ENCODE peak calls at places on chromosome 16, in nine cellular contexts. R is CD8-positive, alpha-beta memory T cell; N is posterior cingulate gyrus; W is stimulated activated CD4-positive, alpha-beta T cell treated with anti-CD3 and anti-CD28 coated beads, Interleukin-12 subunit alpha, Interleukin-12 subunit beta, amount 100 ng/mL, for 24 hours; A is C1 segment of cervical spinal cord; F is astrocyte of the hippocampus; B is AG10803; Q is AML-193; E is stimulated activated CD8-positive, alpha-beta memory T cell treated with anti-CD3 and anti-CD28 coated beads, Interleukin-15, amount 100 ng/mL, for 48 hours. S is an unnamed sample.

GRCh38 chr16:66366433-66367299 is at the start of gene CDH5:
- DNase-seq in R (no peak), N (no peak), W (no peak), A (no peak), F (peak), B (no peak), Q (no peak), E (no peak), S (no peak)

GRCh38 chr16:10616744-10617640 is 36.6 kb upstream of the EMP2 start:
- DNase-seq in R (no peak), N (no peak), W (no peak), A (no peak), F (peak), B (peak), Q (no peak), E (no peak), S (peak)

GRCh38 chr16:53080345-53081031 is 25.7 kb downstream of the CHD9 start:
- DNase-seq in R (no peak), N (no peak), W (no peak), A (no peak), F (peak), B (peak), Q (no peak), E (no peak), S (no peak)

GRCh38 chr16:79653337-79654000 is 52.9 kb upstream of the MAF start:
- DNase-seq in R (no peak), N (no peak), W (no peak), A (no peak), F (peak), B (no peak), Q (no peak), E (no peak), S (no peak)

GRCh38 chr16:90019543-90020259 is 445 bp upstream of the DBNDD1 start:
- DNase-seq in R (peak), N (no peak), W (no peak), A (no peak), F (peak), B (peak), Q (no peak), E (no peak), S (no peak)

GRCh38 chr16:89322381-89323119 is 105.0 kb downstream of the ZNF778 start:
- DNase-seq in R (no peak), N (no peak), W (no peak), A (no peak), F (peak), B (peak), Q (no peak), E (no peak), S (no peak)

GRCh38 chr16:57306676-57307341 is 22.3 kb upstream of the PLLP start:
- DNase-seq in R (no peak), N (no peak), W (no peak), A (no peak), F (no peak), B (no peak), Q (no peak), E (no peak), S (no peak)

GRCh38 chr16:720990-721764 is at the start of gene ANTKMT:
- DNase-seq in R (peak), N (peak), W (peak), A (no peak), F (peak), B (peak), Q (peak), E (peak), S (peak)

GRCh38 chr16:89067677-89068076 is 26.0 kb upstream of the ACSF3 start:
- DNase-seq in R (no peak), N (no peak), W (no peak), A (no peak), F (no peak), B (no peak), Q (no peak), E (no peak), S (no peak)

GRCh38 chr16:2842340-2843000 is 12.4 kb downstream of the ZG16B start:
- DNase-seq in R (peak), N (no peak), W (peak), A (no peak), F (no peak), B (no peak), Q (no peak), E (peak), S (peak)

GRCh38 chr16:87126403-87127025 is 190.7 kb downstream of the C16orf95 start:
- DNase-seq in R (no peak), N (no peak), W (no peak), A (no peak), F (peak), B (no peak), Q (no peak), E (no peak), S (no peak)

GRCh38 chr16:80007216-80007615 is 406.7 kb upstream of the MAF start:
- DNase-seq in R (no peak), N (no peak), W (no peak), A (no peak), F (peak), B (no peak), Q (no peak), E (no peak), S (no peak)

GRCh38 chr16:12245923-12246290 is 269.4 kb downstream of the SNX29 start:
- DNase-seq in R (no peak), N (no peak), W (no peak), A (no peak), F (no peak), B (no peak), Q (no peak), E (no peak), S (no peak)

GRCh38 chr16:4011940-4012629 is 104.2 kb downstream of the ADCY9 start:
- DNase-seq in R (no peak), N (no peak), W (no peak), A (no peak), F (no peak), B (no peak), Q (no peak), E (no peak), S (no peak)

GRCh38 chr16:84617631-84618427 is at the start of gene COTL1:
- DNase-seq in R (peak), N (peak), W (peak), A (peak), F (peak), B (peak), Q (peak), E (peak), S (peak)

GRCh38 chr16:12749076-12749475 is 54.6 kb downstream of the CPPED1 start:
- DNase-seq in R (no peak), N (no peak), W (no peak), A (no peak), F (no peak), B (peak), Q (no peak), E (no peak), S (no peak)

GRCh38 chr16:81608515-81609209 is 164.1 kb downstream of the CMIP start:
- DNase-seq in R (no peak), N (no peak), W (no peak), A (no peak), F (peak), B (peak), Q (peak), E (no peak), S (no peak)

GRCh38 chr16:55225972-55226542 is 97.9 kb upstream of the IRX6 start:
- DNase-seq in R (no peak), N (no peak), W (no peak), A (no peak), F (no peak), B (no peak), Q (no peak), E (no peak), S (no peak)

GRCh38 chr16:15811416-15811777 is 45.4 kb downstream of the MYH11 start:
- DNase-seq in R (no peak), N (no peak), W (no peak), A (no peak), F (no peak), B (peak), Q (no peak), E (no peak), S (no peak)

GRCh38 chr16:53043462-53043861 is 9.2 kb downstream of the CHD9NB start:
- DNase-seq in R (no peak), N (peak), W (no peak), A (no peak), F (no peak), B (no peak), Q (no peak), E (no peak), S (no peak)

GRCh38 chr16:65122974-65123845 is 1.3 kb upstream of the CDH11 start:
- DNase-seq in R (no peak), N (peak), W (no peak), A (no peak), F (peak), B (peak), Q (no peak), E (no peak), S (peak)

GRCh38 chr16:15775209-15775608 is 81.6 kb downstream of the MYH11 start:
- DNase-seq in R (no peak), N (no peak), W (no peak), A (no peak), F (no peak), B (no peak), Q (no peak), E (no peak), S (no peak)

GRCh38 chr16:55039931-55040330 is 109.3 kb downstream of the IRX5 start:
- DNase-seq in R (no peak), N (no peak), W (no peak), A (no peak), F (no peak), B (no peak), Q (no peak), E (no peak), S (no peak)

GRCh38 chr16:23072084-23072599 is 77.1 kb downstream of the USP31 start:
- DNase-seq in R (no peak), N (no peak), W (no peak), A (no peak), F (peak), B (peak), Q (no peak), E (no peak), S (peak)

GRCh38 chr16:30942421-30942796 is 6.5 kb upstream of the ORAI3 start:
- DNase-seq in R (no peak), N (no peak), W (no peak), A (no peak), F (no peak), B (no peak), Q (no peak), E (no peak), S (no peak)

GRCh38 chr16:48373258-48374050 is 11.8 kb downstream of the SIAH1 start:
- DNase-seq in R (no peak), N (no peak), W (no peak), A (no peak), F (no peak), B (no peak), Q (peak), E (no peak), S (no peak)

GRCh38 chr16:85627835-85628556 is 14.9 kb downstream of the GSE1 start:
- DNase-seq in R (no peak), N (no peak), W (no peak), A (no peak), F (no peak), B (no peak), Q (no peak), E (no peak), S (no peak)

GRCh38 chr16:68778551-68779231 is 41.6 kb downstream of the CDH1 start:
- DNase-seq in R (no peak), N (no peak), W (no peak), A (no peak), F (no peak), B (no peak), Q (no peak), E (no peak), S (no peak)

GRCh38 chr16:86625821-86626220 is 47.5 kb downstream of the FOXL1 start:
- DNase-seq in R (no peak), N (no peak), W (no peak), A (no peak), F (peak), B (no peak), Q (no peak), E (no peak), S (no peak)

GRCh38 chr16:81443688-81444447 is 740 bp upstream of the CMIP start:
- DNase-seq in R (no peak), N (no peak), W (no peak), A (no peak), F (no peak), B (no peak), Q (no peak), E (no peak), S (no peak)

GRCh38 chr16:80899804-80900592 is 95.6 kb upstream of the CDYL2 start:
- DNase-seq in R (no peak), N (peak), W (no peak), A (peak), F (peak), B (peak), Q (no peak), E (no peak), S (peak)

GRCh38 chr16:4344659-4345438 is 6.3 kb downstream of the PAM16 start:
- DNase-seq in R (no peak), N (peak), W (no peak), A (no peak), F (peak), B (no peak), Q (no peak), E (no peak), S (peak)

GRCh38 chr16:20385844-20386832 is 18.4 kb downstream of the PDILT start:
- DNase-seq in R (no peak), N (peak), W (peak), A (no peak), F (peak), B (peak), Q (peak), E (peak), S (peak)

GRCh38 chr16:78770353-78771091 is 671.1 kb downstream of the WWOX start:
- DNase-seq in R (peak), N (peak), W (peak), A (no peak), F (peak), B (peak), Q (peak), E (peak), S (peak)

GRCh38 chr16:85991856-85992255 is 92.9 kb downstream of the IRF8 start:
- DNase-seq in R (no peak), N (no peak), W (no peak), A (no peak), F (no peak), B (no peak), Q (no peak), E (no peak), S (no peak)

S was measured in globus pallidus.